ENCODE peak calls at places on chromosomes 16 and 17, in five cellular contexts. A is right lobe of liver, L is NB4, P is esophagus muscularis mucosa, F is ovary. G is an unnamed sample.
A peak's percentile ranks its signal among the peaks of the same experiment; 100 is the strongest.

GRCh38 chr17:28612936-28613872 is 781 bp downstream of the RSKR start:
- DNase-seq in A (no peak), L (peak; percentile 65), P (no peak), F (no peak), G (peak; percentile 32)

GRCh38 chr17:7260601-7261376 is 1.5 kb downstream of the CLDN7 start:
- DNase-seq in A (peak; percentile 90), L (no peak), P (no peak), F (no peak), G (peak; percentile 75)

GRCh38 chr16:14608111-14608566 is 21.9 kb downstream of the PARN start:
- DNase-seq in A (no peak), L (no peak), P (no peak), F (no peak), G (no peak)

GRCh38 chr16:24538756-24539294 is 541 bp upstream of the RBBP6 start:
- DNase-seq in A (no peak), L (no peak), P (no peak), F (no peak), G (peak; percentile 94)

GRCh38 chr16:6884002-6884401 is 448.6 kb upstream of the RBFOX1 start:
- DNase-seq in A (no peak), L (no peak), P (no peak), F (no peak), G (no peak)

GRCh38 chr17:17876959-17877547 is 40.3 kb upstream of the SREBF1 start:
- DNase-seq in A (peak; percentile 63), L (no peak), P (no peak), F (peak; percentile 67), G (no peak)

GRCh38 chr17:55784666-55785065 is 33.8 kb downstream of the PCTP start:
- DNase-seq in A (no peak), L (no peak), P (no peak), F (no peak), G (no peak)

GRCh38 chr16:81937305-81938038 is 73.8 kb downstream of the SDR42E1 start:
- DNase-seq in A (no peak), L (no peak), P (no peak), F (no peak), G (no peak)

GRCh38 chr17:72445055-72445991 is 324.5 kb downstream of the SOX9 start:
- DNase-seq in A (no peak), L (no peak), P (no peak), F (no peak), G (no peak)

GRCh38 chr16:67537270-67537635 is 8.6 kb downstream of the RIPOR1 start:
- DNase-seq in A (no peak), L (no peak), P (no peak), F (peak; percentile 70), G (peak; percentile 50)

GRCh38 chr17:57085448-57086068 is 512 bp downstream of the AKAP1 start:
- DNase-seq in A (peak; percentile 95), L (peak; percentile 68), P (no peak), F (peak; percentile 57), G (peak; percentile 74)

GRCh38 chr17:78341559-78342437 is 18.1 kb downstream of the SOCS3 start:
- DNase-seq in A (peak; percentile 77), L (no peak), P (no peak), F (peak; percentile 79), G (peak; percentile 75)

GRCh38 chr16:77721752-77722314 is 481 bp upstream of the NUDT7 start:
- DNase-seq in A (no peak), L (no peak), P (no peak), F (no peak), G (no peak)

GRCh38 chr17:47990962-47991731 is 20.2 kb downstream of the CDK5RAP3 start:
- DNase-seq in A (no peak), L (no peak), P (no peak), F (no peak), G (no peak)

GRCh38 chr17:35965272-35965671 is 16.0 kb downstream of the CCL16 start:
- DNase-seq in A (no peak), L (no peak), P (no peak), F (no peak), G (no peak)

GRCh38 chr17:81121841-81122733 is 43.2 kb upstream of the PVALEF start:
- DNase-seq in A (no peak), L (no peak), P (no peak), F (no peak), G (no peak)

GRCh38 chr17:82205720-82206508 is 6.7 kb downstream of the CCDC57 start:
- DNase-seq in A (peak; percentile 84), L (peak; percentile 87), P (peak; percentile 94), F (peak; percentile 76), G (peak; percentile 90)

GRCh38 chr17:37111329-37111728 is 162.6 kb downstream of the AATF start:
- DNase-seq in A (no peak), L (no peak), P (no peak), F (no peak), G (no peak)

GRCh38 chr17:30340957-30341356 is 7.1 kb upstream of the TMIGD1 start:
- DNase-seq in A (no peak), L (no peak), P (no peak), F (no peak), G (no peak)

GRCh38 chr16:11418506-11418905 is 73.2 kb downstream of the RMI2 start:
- DNase-seq in A (no peak), L (peak; percentile 64), P (no peak), F (no peak), G (no peak)

GRCh38 chr16:13014516-13014915 is 113.1 kb downstream of the SHISA9 start:
- DNase-seq in A (no peak), L (no peak), P (no peak), F (no peak), G (no peak)

DNA sequence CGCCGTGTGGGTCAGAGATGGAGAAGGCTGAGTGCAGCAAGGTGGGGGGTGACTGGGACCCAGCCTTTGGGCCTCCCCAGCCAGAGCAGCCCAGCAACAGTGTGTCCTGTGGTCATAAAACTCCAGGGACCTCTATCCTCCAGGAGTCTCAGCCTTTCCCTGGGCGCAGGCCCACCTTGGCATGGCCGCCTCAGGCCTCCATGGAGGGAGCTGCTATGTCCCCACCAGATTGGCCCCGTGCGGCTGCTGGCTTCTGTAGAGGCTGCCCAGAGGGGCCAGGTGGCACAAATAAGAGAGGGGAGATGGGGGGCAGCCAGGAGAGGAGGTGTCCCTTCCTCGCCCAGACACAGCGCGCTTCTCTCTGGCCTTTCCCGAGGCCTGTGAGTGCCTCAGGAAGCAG is 2.6 kb upstream of the SYNGR3 start:
- DNase-seq in A (no peak), L (no peak), P (no peak), F (no peak), G (no peak)
- TF ChIP-seq POLR2A in A (no peak), L (no peak), P (no peak), F (no peak), G (no peak)

DNA sequence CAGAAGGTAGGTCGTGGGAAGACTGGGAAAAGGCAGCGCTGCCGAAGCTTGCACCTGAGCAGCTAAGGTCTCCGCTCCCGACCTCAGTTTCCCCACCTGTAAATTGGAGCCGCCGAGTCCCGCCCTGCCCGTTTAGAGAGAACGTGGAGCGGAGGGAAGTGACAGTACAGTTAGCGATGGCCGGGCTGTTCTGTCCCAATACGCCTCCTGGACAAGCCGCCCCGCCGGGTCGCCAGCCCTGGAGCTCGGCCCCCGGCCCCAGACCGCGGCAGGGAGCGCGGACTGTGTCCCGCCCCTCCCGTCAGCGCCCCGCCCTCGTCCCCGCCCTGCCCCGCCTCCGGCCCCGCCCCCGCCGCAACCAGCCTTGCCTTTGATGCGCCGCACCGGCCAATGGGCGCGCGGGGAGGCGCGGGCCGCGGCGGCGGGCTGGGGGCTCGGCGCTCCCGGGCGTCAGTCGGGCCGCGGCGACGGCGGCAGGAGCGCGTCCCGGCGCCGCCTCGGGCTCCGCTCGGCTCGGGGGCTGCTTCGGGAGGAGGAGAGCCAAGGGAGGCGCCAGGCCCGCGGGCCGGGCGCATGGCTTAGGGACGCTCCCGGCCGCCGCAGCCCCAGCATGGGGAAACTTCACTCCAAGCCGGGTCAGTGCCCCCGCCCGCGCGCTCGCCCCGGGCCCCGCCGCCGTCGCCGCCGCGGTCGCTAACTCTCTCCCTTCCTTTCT is at the start of gene NKD1:
- DNase-seq in A (peak; percentile 80), L (peak; percentile 80), P (no peak), F (peak; percentile 81), G (peak; percentile 59)
- TF ChIP-seq POLR2A in A (peak; percentile 58), L (peak; percentile 62), P (no peak), F (peak; percentile 56), G (no peak)

DNA sequence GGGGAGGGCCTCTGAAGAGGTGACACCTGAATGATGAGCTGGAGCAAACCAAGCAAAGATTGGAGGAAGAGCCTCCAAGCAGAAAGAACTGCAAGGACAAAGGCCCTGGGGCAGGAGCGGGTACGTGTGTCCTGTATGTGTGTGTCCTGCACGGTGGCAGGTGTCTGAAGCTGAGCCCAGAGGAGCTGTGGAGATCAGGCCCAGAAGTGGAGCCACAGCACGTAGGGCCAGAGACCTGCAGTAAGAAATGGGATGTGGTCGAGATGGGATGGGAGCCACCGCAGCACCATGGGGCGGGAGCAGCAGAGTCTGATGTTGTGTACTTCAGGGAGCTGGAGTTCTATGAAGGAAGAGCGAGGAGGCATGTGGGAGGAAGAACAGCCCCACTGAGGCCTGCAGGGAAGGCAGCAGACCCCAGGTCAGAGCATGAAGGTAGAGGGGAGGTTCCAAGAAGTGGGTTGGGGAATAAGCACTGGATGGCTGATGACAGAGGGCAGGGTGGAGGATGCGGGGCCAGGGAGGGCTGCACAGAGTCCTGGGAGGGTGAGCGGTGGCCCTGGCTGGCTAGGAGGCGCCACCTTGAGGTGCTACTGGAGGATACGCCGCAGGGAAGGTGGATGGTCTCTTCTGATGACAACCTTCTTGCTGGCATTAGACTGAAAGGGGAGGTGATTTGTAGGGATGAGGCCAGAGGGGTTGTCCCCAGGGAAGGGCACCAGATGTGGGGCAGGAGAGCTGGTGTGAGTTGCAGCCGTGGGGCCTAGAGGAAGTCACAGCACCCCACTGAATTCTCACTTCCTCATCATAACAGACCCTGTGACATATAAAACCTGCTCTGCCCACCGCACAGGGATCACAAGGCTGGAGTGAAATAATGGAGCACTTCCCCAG is 10.6 kb upstream of the CETP start:
- DNase-seq in A (no peak), L (peak; percentile 95), P (no peak), F (peak; percentile 39), G (peak; percentile 35)
- TF ChIP-seq POLR2A in A (no peak), L (no peak), P (no peak), F (no peak), G (no peak)

GRCh38 chr17:32383926-32384434 is 34.0 kb downstream of the ZNF207 start:
- DNase-seq in A (no peak), L (no peak), P (no peak), F (no peak), G (no peak)

GRCh38 chr17:32386844-32387243 is 36.9 kb downstream of the ZNF207 start:
- DNase-seq in A (no peak), L (no peak), P (no peak), F (no peak), G (no peak)

GRCh38 chr17:32385971-32386370 is 36.0 kb downstream of the ZNF207 start:
- DNase-seq in A (no peak), L (no peak), P (no peak), F (no peak), G (no peak)

GRCh38 chr17:32385121-32385520 is 35.2 kb downstream of the ZNF207 start:
- DNase-seq in A (no peak), L (no peak), P (no peak), F (no peak), G (no peak)

DNA sequence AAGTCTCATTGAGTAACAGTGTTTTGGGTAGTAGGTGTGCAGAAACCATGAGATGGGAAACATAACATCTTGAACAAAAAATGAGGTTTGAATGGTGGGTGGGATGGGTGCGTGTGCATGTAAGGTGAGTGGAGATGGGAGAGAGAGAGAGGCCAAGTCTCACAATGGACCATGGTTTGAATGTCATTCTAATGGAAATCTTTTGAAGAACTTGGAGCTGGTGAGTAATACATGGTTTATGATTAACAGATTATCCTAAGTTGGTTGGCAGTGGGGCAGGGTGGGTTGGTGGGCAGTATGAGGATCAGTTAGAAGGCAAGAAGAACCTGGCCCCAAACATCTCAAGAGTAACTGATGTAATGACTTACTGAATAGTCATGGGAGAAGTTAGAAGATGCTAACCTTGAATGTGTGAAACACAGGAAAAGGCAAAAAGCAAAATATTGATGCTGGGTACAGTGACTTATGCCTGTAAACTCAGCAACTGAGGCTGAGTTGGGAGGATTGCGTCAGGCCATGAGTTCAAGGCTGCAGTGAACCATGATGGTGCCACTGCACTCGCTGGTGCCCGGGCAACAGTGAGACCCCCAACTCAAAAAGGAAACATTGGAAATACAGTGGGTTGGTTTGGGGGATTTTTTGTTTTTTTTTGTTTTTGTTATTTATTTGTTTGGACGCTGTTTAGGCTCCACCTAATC is 32.7 kb downstream of the ZNF207 start:
- DNase-seq in A (no peak), L (no peak), P (no peak), F (no peak), G (no peak)
- TF ChIP-seq POLR2A in A (no peak), L (no peak), P (no peak), F (no peak), G (no peak)

G was measured in erythroblast.